ENCODE peak calls at places on chromosomes 16 and 17, in seven cellular contexts. T is CD4-positive, alpha-beta T cell; X is H9; F is HFFc6; I is stimulated activated CD4-positive, alpha-beta T cell treated with anti-CD3 and anti-CD28 coated beads, Interleukin-1b, Interleukin-23, amount 100 ng/mL, for 1 hour; E is HS-27A; B is GDM1. Y is an unnamed sample.

GRCh38 chr17:48023408-48024148 is 14.0 kb downstream of the COPZ2 start:
- DNase-seq in T (no peak), X (peak; percentile 98), E (no peak), B (peak; percentile 13), F (peak; percentile 79), I (no peak), Y (peak; percentile 93)

GRCh38 chr17:58351710-58352017 is 337 bp downstream of the SUPT4H1 start:
- DNase-seq in E (no peak), X (no peak), B (no peak), F (no peak), I (no peak), T (no peak), Y (no peak)

GRCh38 chr16:50071075-50071671 is 5.4 kb downstream of the HEATR3 start:
- DNase-seq in I (no peak), E (no peak), B (no peak), T (no peak), X (no peak), F (no peak), Y (no peak)

GRCh38 chr16:68298312-68298711 is 12.4 kb downstream of the SLC7A6OS start:
- DNase-seq in B (no peak), X (no peak), T (no peak), E (no peak), F (no peak), I (no peak), Y (no peak)

GRCh38 chr16:27514806-27515205 is 34.9 kb downstream of the GTF3C1 start:
- DNase-seq in X (no peak), T (no peak), B (no peak), I (no peak), E (no peak), F (no peak), Y (no peak)

GRCh38 chr17:64063766-64064224 is 43.4 kb upstream of the ICAM2 start:
- DNase-seq in E (no peak), T (peak; percentile 36), F (no peak), X (peak; percentile 94), B (no peak), I (peak; percentile 25), Y (peak; percentile 78)

GRCh38 chr17:17741346-17742023 is 60.2 kb downstream of the RAI1 start:
- DNase-seq in X (peak; percentile 82), T (no peak), F (peak; percentile 42), B (no peak), I (no peak), E (no peak), Y (peak; percentile 91)

GRCh38 chr17:78329263-78330059 is 30.4 kb downstream of the SOCS3 start:
- DNase-seq in X (no peak), I (no peak), B (peak; percentile 74), E (no peak), T (no peak), F (peak; percentile 85), Y (no peak)

GRCh38 chr16:81821422-81822128 is 42.5 kb downstream of the PLCG2 start:
- DNase-seq in F (no peak), E (no peak), B (no peak), T (no peak), X (no peak), I (no peak), Y (peak; percentile 21)

GRCh38 chr16:82888616-82889015 is 261.8 kb downstream of the CDH13 start:
- DNase-seq in B (no peak), E (no peak), I (no peak), F (peak; percentile 16), T (no peak), X (no peak), Y (no peak)

GRCh38 chr16:3099732-3100499 is 822 bp upstream of the ZSCAN10 start:
- DNase-seq in B (peak; percentile 88), I (peak; percentile 91), F (peak; percentile 64), E (no peak), X (peak; percentile 95), T (peak; percentile 86), Y (peak; percentile 98)

GRCh38 chr17:81939218-81939617 is 2.1 kb upstream of the PYCR1 start:
- DNase-seq in X (no peak), I (no peak), F (no peak), E (no peak), B (no peak), T (no peak), Y (no peak)

GRCh38 chr16:56108724-56109123 is 82.6 kb upstream of the GNAO1 start:
- DNase-seq in F (no peak), E (no peak), T (no peak), I (no peak), X (no peak), B (no peak), Y (no peak)

GRCh38 chr17:48928876-48929811 is 15.5 kb downstream of the SNF8 start:
- DNase-seq in E (no peak), T (no peak), B (no peak), F (no peak), I (no peak), X (no peak), Y (no peak)

GRCh38 chr17:62800580-62800979 is 7.5 kb downstream of the MARCHF10 start:
- DNase-seq in I (no peak), X (peak; percentile 72), T (no peak), F (peak; percentile 28), E (no peak), B (no peak), Y (no peak)

GRCh38 chr17:78460951-78461944 is 82.8 kb downstream of the PGS1 start:
- DNase-seq in E (no peak), T (no peak), F (no peak), X (no peak), B (no peak), I (no peak), Y (no peak)

GRCh38 chr17:57597531-57598453 is 147.3 kb downstream of the CCDC182 start:
- DNase-seq in B (no peak), T (no peak), E (peak; percentile 38), I (no peak), X (peak; percentile 83), F (peak; percentile 65), Y (peak; percentile 89)

GRCh38 chr17:79231766-79232287 is 157.2 kb downstream of the ENGASE start:
- DNase-seq in F (peak; percentile 13), E (no peak), B (no peak), T (no peak), I (no peak), X (no peak), Y (no peak)

GRCh38 chr16:69880640-69881133 is 70.4 kb upstream of the CLEC18A start:
- DNase-seq in I (no peak), E (no peak), T (no peak), F (peak; percentile 35), B (no peak), X (no peak), Y (no peak)

GRCh38 chr17:7888184-7888920 is at the start of gene CHD3:
- DNase-seq in E (no peak), X (peak; percentile 44), I (peak; percentile 38), T (no peak), B (no peak), F (no peak), Y (peak; percentile 31)